ENCODE peak calls at places on chromosome 3, in four cellular contexts. G is iris pigment epithelial cell, E is NCI-H2081, T is KBM-7. V is an unnamed sample.

GRCh38 chr3:188670446-188670845 is 501.3 kb upstream of the TPRG1 start:
- DNase-seq in G (no peak), E (no peak), T (peak), V (no peak)

GRCh38 chr3:38578081-38578475 is 71.4 kb downstream of the SCN5A start:
- DNase-seq in G (no peak), E (no peak), T (no peak), V (no peak)

GRCh38 chr3:81550415-81550814 is 211.0 kb downstream of the GBE1 start:
- DNase-seq in G (no peak), E (no peak), T (no peak), V (no peak)

GRCh38 chr3:146593776-146594175 is 11.4 kb downstream of the PLSCR5 start:
- DNase-seq in G (no peak), E (no peak), T (no peak), V (no peak)

GRCh38 chr3:71397046-71397445 is 186.5 kb downstream of the FOXP1 start:
- DNase-seq in G (peak), E (peak), T (peak), V (no peak)

GRCh38 chr3:152375546-152375945 is 106.8 kb downstream of the MBNL1 start:
- DNase-seq in G (peak), E (no peak), T (peak), V (no peak)

GRCh38 chr3:4233488-4233887 is 69.7 kb upstream of the SETMAR start:
- DNase-seq in G (no peak), E (no peak), T (no peak), V (no peak)

GRCh38 chr3:47411696-47412452 is 31.1 kb downstream of the PTPN23 start:
- DNase-seq in G (no peak), E (no peak), T (no peak), V (no peak)

V was measured in CD8-positive, alpha-beta memory T cell.